ENCODE peak calls at places on chromosome 20, in six cellular contexts. D, V, K, F, Q and N are unnamed samples.

GRCh38 chr20:61896058-61896961 is 169.4 kb downstream of the TAF4 start:
- DNase-seq in D (peak; percentile 80), V (no peak), K (peak; percentile 2), F (no peak), Q (peak; percentile 36), N (peak; percentile 8)

GRCh38 chr20:25289886-25290597 is 42.2 kb downstream of the PYGB start:
- DNase-seq in D (no peak), V (no peak), K (no peak), F (no peak), Q (no peak), N (no peak)

GRCh38 chr20:10777713-10778112 is 103.9 kb upstream of the JAG1 start:
- DNase-seq in D (no peak), V (no peak), K (no peak), F (no peak), Q (no peak), N (no peak)

GRCh38 chr20:24634855-24635254 is 165.4 kb downstream of the SYNDIG1 start:
- DNase-seq in D (no peak), V (no peak), K (no peak), F (no peak), Q (peak; percentile 85), N (no peak)

GRCh38 chr20:11726021-11726420 is 191.7 kb upstream of the BTBD3 start:
- DNase-seq in D (no peak), V (no peak), K (no peak), F (no peak), Q (no peak), N (no peak)

GRCh38 chr20:47878601-47879004 is 93.3 kb upstream of the SULF2 start:
- DNase-seq in D (no peak), V (no peak), K (no peak), F (no peak), Q (no peak), N (no peak)

GRCh38 chr20:17438436-17439039 is 92.6 kb downstream of the BFSP1 start:
- DNase-seq in D (no peak), V (no peak), K (no peak), F (no peak), Q (no peak), N (no peak)

GRCh38 chr20:48592107-48592940 is 235.5 kb downstream of the PREX1 start:
- DNase-seq in D (no peak), V (no peak), K (no peak), F (no peak), Q (no peak), N (no peak)

GRCh38 chr20:9506337-9506821 is 8.0 kb upstream of the LAMP5 start:
- DNase-seq in D (no peak), V (no peak), K (no peak), F (no peak), Q (no peak), N (no peak)

GRCh38 chr20:2299301-2299700 is 3.5 kb downstream of the TGM3 start:
- DNase-seq in D (no peak), V (peak; percentile 18), K (no peak), F (no peak), Q (no peak), N (no peak)

GRCh38 chr20:48904566-48905321 is 16.8 kb upstream of the ARFGEF2 start:
- DNase-seq in D (peak; percentile 60), V (peak; percentile 14), K (peak; percentile 74), F (peak; percentile 39), Q (peak; percentile 22), N (peak; percentile 66)

GRCh38 chr20:61178431-61179080 is 73.5 kb upstream of the CDH4 start:
- DNase-seq in D (no peak), V (no peak), K (no peak), F (no peak), Q (no peak), N (no peak)

GRCh38 chr20:24647713-24648112 is 178.3 kb downstream of the SYNDIG1 start:
- DNase-seq in D (no peak), V (no peak), K (no peak), F (no peak), Q (no peak), N (no peak)

GRCh38 chr20:50885781-50886180 is 45.5 kb downstream of the ADNP start:
- DNase-seq in D (no peak), V (no peak), K (no peak), F (no peak), Q (no peak), N (no peak)